ENCODE peak calls at places on chromosomes 13 and 19, in seven cellular contexts. V is HepG2, E is K562, Z is MM.1S, I is astrocyte, U is mesendoderm, B is GM23338. Y is an unnamed sample. For H3K4me1, the result is how much of the 10 kb centered on the place peaks cover.

GRCh38 chr19:29248332-29248844 is 35.4 kb upstream of the UQCRFS1 start:
- DNase-seq in V (no peak), E (no peak), Z (no peak), I (no peak), U (no peak), B (no peak), Y (no peak)

GRCh38 chr19:49911381-49912145 is 14.9 kb upstream of the IL4I1 start:
- DNase-seq in V (no peak), E (no peak), Z (no peak), I (no peak), U (no peak), B (no peak), Y (no peak)

GRCh38 chr13:75489502-75490263 is 7.7 kb upstream of the TBC1D4 start:
- DNase-seq in V (peak), E (no peak), Z (peak), I (peak), U (no peak), B (no peak), Y (no peak)

GRCh38 chr19:38319421-38320258 is at the start of gene KCNK6:
- DNase-seq in V (no peak), E (no peak), Z (no peak), I (peak), U (peak), B (peak), Y (no peak)

GRCh38 chr13:60398949-60399589 is 2.0 kb downstream of the TDRD3 start:
- DNase-seq in V (no peak), E (peak), Z (no peak), I (peak), U (no peak), B (no peak), Y (no peak)

GRCh38 chr19:31109626-31110025 is 239.6 kb downstream of the TSHZ3 start:
- DNase-seq in V (no peak), E (no peak), Z (no peak), I (no peak), U (no peak), B (no peak), Y (no peak)

GRCh38 chr13:51840141-51840540 is 4.8 kb downstream of the TMEM272 start:
- DNase-seq in V (no peak), E (no peak), Z (no peak), I (no peak), U (no peak), B (no peak), Y (no peak)

GRCh38 chr13:63297162-63297561 is 1881.5 kb upstream of the PCDH20 start:
- DNase-seq in V (no peak), E (no peak), Z (no peak), I (no peak), U (no peak), B (no peak), Y (no peak)

GRCh38 chr13:52459668-52460067 is 4.4 kb downstream of the CKAP2 start:
- DNase-seq in V (no peak), E (no peak), Z (no peak), I (peak), U (no peak), B (no peak), Y (no peak)

GRCh38 chr13:100491164-100491847 is 97.3 kb downstream of the GGACT start:
- DNase-seq in V (no peak), E (no peak), Z (no peak), I (peak), U (no peak), B (no peak), Y (no peak)

GRCh38 chr19:2079865-2080301 is 16.2 kb downstream of the MOB3A start:
- DNase-seq in V (no peak), E (no peak), Z (no peak), I (no peak), U (no peak), B (no peak), Y (no peak)

GRCh38 chr13:27192896-27193295 is 21.3 kb upstream of the USP12 start:
- DNase-seq in V (no peak), E (no peak), Z (no peak), I (no peak), U (no peak), B (no peak), Y (no peak)

GRCh38 chr13:71115301-71115700 is 751.7 kb downstream of the DACH1 start:
- DNase-seq in V (no peak), E (no peak), Z (no peak), I (no peak), U (peak), B (peak), Y (no peak)

GRCh38 chr19:39524495-39524894 is 8.2 kb downstream of the EID2B start:
- DNase-seq in V (peak), E (no peak), Z (no peak), I (no peak), U (no peak), B (no peak), Y (no peak)

GRCh38 chr19:801030-801860 is 4.0 kb downstream of the PTBP1 start:
- DNase-seq in V (no peak), E (no peak), Z (no peak), I (no peak), U (no peak), B (peak), Y (no peak)

GRCh38 chr13:105991622-105992254 is 543.7 kb downstream of the EFNB2 start:
- DNase-seq in V (no peak), E (no peak), Z (no peak), I (peak), U (peak), B (no peak), Y (no peak)

GRCh38 chr13:106083620-106084350 is 451.7 kb downstream of the EFNB2 start:
- DNase-seq in V (peak), E (no peak), Z (peak), I (peak), U (peak), B (peak), Y (no peak)

GRCh38 chr13:22451345-22451744 is 729.4 kb upstream of the SGCG start:
- DNase-seq in V (peak), E (no peak), Z (no peak), I (no peak), U (no peak), B (peak), Y (no peak)

GRCh38 chr13:97342136-97342535 is 91.8 kb upstream of the RAP2A start:
- DNase-seq in V (no peak), E (no peak), Z (no peak), I (no peak), U (no peak), B (no peak), Y (no peak)

GRCh38 chr19:19039901-19040300 is 6.5 kb downstream of the ARMC6 start:
- DNase-seq in V (no peak), E (no peak), Z (no peak), I (no peak), U (no peak), B (no peak), Y (peak)

GRCh38 chr19:33409035-33409434 is 35.5 kb downstream of the CEBPG start:
- DNase-seq in V (no peak), E (no peak), Z (no peak), I (no peak), U (no peak), B (no peak), Y (no peak)

GRCh38 chr19:55586976-55587668 is 6.5 kb upstream of the ZNF579 start:
- DNase-seq in V (peak), E (peak), Z (peak), I (peak), U (peak), B (peak), Y (peak)

GRCh38 chr19:55537741-55538111 is 793 bp upstream of the SBK2 start:
- DNase-seq in V (no peak), E (no peak), Z (no peak), I (peak), U (peak), B (peak), Y (no peak)

GRCh38 chr13:31749929-31750328 is 10.6 kb downstream of the RXFP2 start:
- DNase-seq in V (no peak), E (no peak), Z (no peak), I (peak), U (no peak), B (no peak), Y (peak)

GRCh38 chr13:113743366-113744195 is 15.4 kb upstream of the TMEM255B start:
- DNase-seq in V (no peak), E (no peak), Z (no peak), I (no peak), U (no peak), B (no peak), Y (no peak)

GRCh38 chr19:28406237-28406596 is 806.7 kb downstream of the UQCRFS1 start:
- DNase-seq in V (no peak), E (no peak), Z (no peak), I (no peak), U (no peak), B (no peak), Y (no peak)

GRCh38 chr13:105316731-105317130 is 1218.7 kb downstream of the EFNB2 start:
- DNase-seq in V (no peak), E (no peak), Z (no peak), I (no peak), U (peak), B (no peak), Y (no peak)

GRCh38 chr13:94778585-94778984 is 66.2 kb upstream of the SOX21 start:
- DNase-seq in V (no peak), E (no peak), Z (no peak), I (no peak), U (no peak), B (no peak), Y (no peak)

GRCh38 chr13:29454931-29455481 is 140.5 kb downstream of the SLC7A1 start:
- DNase-seq in V (peak), E (peak), Z (no peak), I (no peak), U (peak), B (peak), Y (peak)

GRCh38 chr13:29452773-29453574 is 142.5 kb downstream of the SLC7A1 start:
- DNase-seq in V (no peak), E (no peak), Z (no peak), I (no peak), U (no peak), B (no peak), Y (no peak)

GRCh38 chr13:29456419-29456818 is 139.1 kb downstream of the SLC7A1 start:
- DNase-seq in V (no peak), E (peak), Z (no peak), I (no peak), U (no peak), B (no peak), Y (no peak)

GRCh38 chr13:29457299-29457698 is 138.2 kb downstream of the SLC7A1 start:
- DNase-seq in V (no peak), E (no peak), Z (no peak), I (peak), U (no peak), B (no peak), Y (no peak)

DNA sequence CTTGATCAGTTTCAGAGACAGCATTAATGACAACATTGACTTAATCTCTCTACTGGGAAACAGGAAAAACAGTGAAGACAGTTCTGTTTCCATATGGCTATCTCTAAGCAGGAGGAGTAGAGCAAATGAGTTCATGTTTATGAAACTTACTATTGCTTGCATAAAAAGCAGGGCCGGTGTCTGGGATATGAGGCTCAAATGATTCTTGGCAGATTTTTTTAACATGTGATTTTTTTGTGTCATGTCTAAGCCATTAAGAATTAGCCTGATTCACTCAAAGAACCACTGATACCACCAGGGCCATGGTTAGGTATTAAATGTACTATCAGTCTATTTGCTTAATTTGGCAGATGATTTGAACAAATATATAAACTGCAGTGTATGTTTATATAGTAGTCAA is 141.8 kb downstream of the SLC7A1 start:
- DNase-seq in V (no peak), E (no peak), Z (no peak), I (no peak), U (no peak), B (no peak), Y (no peak)
- H3K4me1 ChIP-seq in V (under half), E (under half), Z (under half), I (under half), U (under half), B (under half), Y (under half)

DNA sequence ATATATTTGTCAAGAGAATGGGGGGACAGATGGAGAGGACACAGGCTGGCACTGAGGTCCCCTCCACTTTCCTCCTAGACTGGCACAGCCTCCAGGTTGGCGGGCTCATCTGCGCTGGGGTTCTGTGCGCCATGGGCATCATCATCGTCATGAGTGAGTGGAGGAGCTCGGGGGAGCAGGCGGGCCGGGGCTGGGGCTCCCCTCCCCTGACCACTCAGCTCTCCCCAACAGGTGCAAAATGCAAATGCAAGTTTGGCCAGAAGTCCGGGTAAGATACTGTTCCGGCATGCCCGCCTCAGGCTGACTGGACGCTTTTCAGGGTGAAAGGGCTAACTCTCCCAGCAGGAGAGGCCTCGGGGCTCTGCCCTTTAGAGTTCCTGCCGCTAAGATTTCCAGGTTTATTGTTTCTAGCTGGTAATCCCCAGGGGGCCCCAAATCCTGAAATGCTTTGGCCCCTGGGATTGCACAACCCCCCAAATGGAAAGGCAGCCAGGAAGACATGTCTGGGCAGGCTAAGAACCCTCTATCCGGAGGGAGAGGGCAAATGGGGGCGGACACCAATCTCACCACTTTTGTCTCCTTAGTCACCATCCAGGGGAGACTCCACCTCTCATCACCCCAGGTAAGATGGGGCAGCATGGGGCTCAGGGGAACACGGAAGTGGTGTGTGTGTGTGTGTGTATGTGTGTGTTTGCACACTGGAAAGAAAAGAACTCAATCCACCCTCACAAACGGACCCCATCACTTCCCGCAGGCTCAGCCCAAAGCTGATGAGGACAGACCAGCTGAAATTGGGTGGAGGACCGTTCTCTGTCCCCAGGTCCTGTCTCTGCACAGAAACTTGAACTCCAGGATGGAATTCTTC is 7.3 kb downstream of the FXYD3 start:
- DNase-seq in V (no peak), E (no peak), Z (no peak), I (no peak), U (no peak), B (no peak), Y (no peak)
- H3K4me2 ChIP-seq in V (no peak), E (no peak), Z (no peak), I (no peak), U (no peak), B (no peak), Y (no peak)

GRCh38 chr19:5290336-5291262 is 50.0 kb downstream of the PTPRS start:
- DNase-seq in V (no peak), E (peak), Z (no peak), I (no peak), U (no peak), B (no peak), Y (peak)
- H3K4me1 ChIP-seq in V (half or more), E (under half), Z (under half), I (under half), U (under half), B (under half), Y (under half)

DNA sequence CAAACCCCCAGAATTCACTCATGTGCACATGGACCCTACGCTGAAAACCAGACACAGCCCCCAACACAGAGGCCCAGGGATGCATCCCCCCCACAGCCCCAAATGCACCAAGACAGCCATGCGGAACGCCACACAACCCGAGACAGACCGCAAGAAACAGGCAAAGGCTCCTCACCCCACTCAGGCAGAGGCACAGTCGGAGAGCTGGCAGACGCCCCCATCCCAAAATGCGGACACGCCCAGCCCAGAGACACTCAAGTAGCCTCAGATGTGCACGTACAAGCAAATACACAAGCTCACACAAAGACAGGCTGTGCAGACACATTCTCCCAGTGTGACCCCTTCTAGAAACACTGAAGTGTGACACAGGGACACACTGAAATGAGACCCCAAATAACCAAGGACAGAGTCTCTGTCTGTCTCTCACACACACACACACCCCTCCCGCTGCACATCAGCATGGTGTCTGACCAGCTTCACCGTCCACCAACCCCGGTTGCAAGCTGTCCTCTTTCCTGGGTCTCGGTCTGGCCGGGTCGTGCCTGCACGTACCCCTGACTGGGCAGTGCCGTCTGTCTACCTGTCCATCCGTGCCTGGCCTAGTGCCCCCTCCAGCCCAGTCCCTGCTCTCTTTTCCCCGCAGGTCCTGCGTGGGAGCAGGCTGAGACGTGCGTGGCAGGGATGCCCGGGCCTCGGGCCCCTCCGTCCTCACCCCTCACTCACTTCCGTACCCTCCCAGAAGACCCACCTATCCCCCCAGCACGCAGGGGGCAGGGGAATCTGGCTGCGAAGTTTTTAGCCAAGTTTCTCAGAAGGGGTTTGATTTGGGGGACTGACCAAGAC is 16.1 kb downstream of the ERFL start:
- DNase-seq in V (no peak), E (no peak), Z (no peak), I (no peak), U (no peak), B (no peak), Y (peak)
- H3K4me2 ChIP-seq in V (no peak), E (no peak), Z (no peak), I (no peak), U (no peak), B (peak), Y (no peak)

GRCh38 chr19:16587031-16588023 is 15.1 kb upstream of the SLC35E1 start:
- DNase-seq in V (no peak), E (no peak), Z (peak), I (peak), U (peak), B (peak), Y (peak)
- H3K4me1 ChIP-seq in V (under half), E (half or more), Z (half or more), I (half or more), U (under half), B (half or more), Y (half or more)

DNA sequence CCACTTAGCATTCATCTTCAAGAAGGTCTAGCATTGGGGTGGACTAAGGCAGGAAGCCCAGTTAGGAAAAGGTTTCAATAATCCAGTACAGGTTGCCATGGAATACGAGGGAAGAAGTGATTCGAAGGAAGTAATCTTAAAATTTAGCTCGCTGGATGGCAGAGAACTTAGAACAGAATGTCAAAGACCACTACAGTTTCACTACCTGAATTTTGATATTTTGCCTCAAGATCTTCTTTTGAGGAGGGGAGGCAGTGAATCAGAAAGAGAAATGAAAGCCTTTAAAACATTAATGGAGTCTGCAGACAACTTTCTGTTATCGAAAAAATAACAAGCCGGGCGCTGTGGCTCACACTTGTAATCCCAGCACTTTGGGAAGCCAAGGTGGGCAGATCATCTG is 7.0 kb upstream of the RAB8A start:
- DNase-seq in V (no peak), E (no peak), Z (no peak), I (no peak), U (no peak), B (no peak), Y (peak)
- H3K4me2 ChIP-seq in V (no peak), E (no peak), Z (no peak), I (no peak), U (no peak), B (no peak), Y (no peak)

GRCh38 chr13:112588490-112589297 is 741 bp upstream of the TUBGCP3 start:
- DNase-seq in V (no peak), E (no peak), Z (no peak), I (no peak), U (peak), B (no peak), Y (no peak)

GRCh38 chr13:112583592-112584277 is 4.2 kb downstream of the TUBGCP3 start:
- DNase-seq in V (no peak), E (peak), Z (no peak), I (no peak), U (no peak), B (no peak), Y (peak)

GRCh38 chr13:112587359-112587766 is 590 bp downstream of the TUBGCP3 start:
- DNase-seq in V (peak), E (peak), Z (peak), I (peak), U (peak), B (peak), Y (peak)

GRCh38 chr13:112587767-112588489 is at the start of gene TUBGCP3:
- DNase-seq in V (peak), E (peak), Z (peak), I (peak), U (peak), B (peak), Y (peak)

DNA sequence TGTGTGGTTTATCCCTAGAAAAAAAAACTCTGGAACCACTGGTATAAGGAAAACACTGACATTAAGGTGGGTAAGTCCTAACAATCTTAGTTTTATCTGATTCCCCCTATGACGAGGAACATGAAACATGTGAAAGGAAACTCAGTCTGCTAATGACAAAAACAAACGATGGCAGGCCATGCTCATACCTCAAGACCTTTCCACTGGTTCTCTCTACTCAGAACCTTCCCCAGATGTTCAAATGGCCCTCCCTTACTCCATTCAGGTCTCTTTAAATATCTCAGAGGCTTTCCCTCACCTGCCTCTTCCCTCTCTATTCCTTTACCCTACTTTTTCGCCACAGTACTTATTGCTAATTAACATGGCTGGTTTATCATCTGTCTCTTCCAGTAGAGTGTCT is 1.6 kb downstream of the TUBGCP3 start:
- DNase-seq in V (no peak), E (peak), Z (no peak), I (no peak), U (no peak), B (no peak), Y (no peak)
- H3K4me1 ChIP-seq in V (under half), E (under half), Z (under half), I (under half), U (under half), B (under half), Y (under half)

GRCh38 chr19:6828306-6828697 is 55.8 kb downstream of the VAV1 start:
- DNase-seq in V (no peak), E (peak), Z (no peak), I (no peak), U (peak), B (peak), Y (no peak)
- H3K4me2 ChIP-seq in V (no peak), E (peak), Z (no peak), I (no peak), U (no peak), B (no peak), Y (no peak)

Y was measured in Karpas-422.